ENCODE peak calls at places on chromosomes 16 and 17, in six cellular contexts. P is stomach, J is A549, F is hepatocyte, M is adipocyte, Y is MM.1S. O is an unnamed sample. For H3K4me1, the result is how much of the 10 kb centered on the place peaks cover.

GRCh38 chr16:4407543-4408322 is 8.7 kb downstream of the CORO7 start:
- DNase-seq in P (no peak), J (no peak), F (no peak), M (no peak), Y (no peak), O (no peak)

GRCh38 chr16:21611546-21612384 is 12.4 kb downstream of the METTL9 start:
- DNase-seq in P (no peak), J (no peak), F (no peak), M (peak), Y (no peak), O (no peak)

GRCh38 chr17:50274142-50274944 is at the start of gene TMEM92:
- DNase-seq in P (peak), J (peak), F (peak), M (no peak), Y (no peak), O (no peak)

GRCh38 chr17:21511368-21512195 is 135.4 kb downstream of the KCNJ12 start:
- DNase-seq in P (peak), J (peak), F (peak), M (peak), Y (peak), O (peak)

GRCh38 chr17:27473748-27474609 is 17.7 kb downstream of the KSR1 start:
- DNase-seq in P (peak), J (no peak), F (peak), M (no peak), Y (peak), O (no peak)

GRCh38 chr17:41520821-41521521 is 2.3 kb upstream of the KRT15 start:
- DNase-seq in P (no peak), J (no peak), F (peak), M (no peak), Y (no peak), O (no peak)

GRCh38 chr17:77690271-77691161 is 268.0 kb upstream of the TNRC6C start:
- DNase-seq in P (no peak), J (no peak), F (peak), M (peak), Y (peak), O (no peak)

GRCh38 chr17:83100853-83101391 is 21.5 kb downstream of the METRNL start:
- DNase-seq in P (no peak), J (no peak), F (peak), M (no peak), Y (peak), O (no peak)

GRCh38 chr16:47034455-47034854 is 61.0 kb upstream of the DNAJA2 start:
- DNase-seq in P (no peak), J (no peak), F (no peak), M (no peak), Y (no peak), O (no peak)

GRCh38 chr16:2323701-2324100 is 16.8 kb downstream of the ABCA3 start:
- DNase-seq in P (no peak), J (no peak), F (no peak), M (no peak), Y (no peak), O (no peak)

GRCh38 chr16:684961-685696 is 995 bp upstream of the JMJD8 start:
- DNase-seq in P (no peak), J (no peak), F (no peak), M (no peak), Y (no peak), O (no peak)

GRCh38 chr16:57892447-57893096 is 78.4 kb downstream of the CNGB1 start:
- DNase-seq in P (peak), J (peak), F (no peak), M (no peak), Y (no peak), O (no peak)

GRCh38 chr16:23801387-23801786 is 34.4 kb upstream of the PRKCB start:
- DNase-seq in P (peak), J (peak), F (peak), M (peak), Y (peak), O (peak)

GRCh38 chr17:39981207-39982068 is 831 bp downstream of the PSMD3 start:
- DNase-seq in P (no peak), J (no peak), F (peak), M (peak), Y (no peak), O (no peak)

GRCh38 chr17:72143245-72143644 is 22.4 kb downstream of the SOX9 start:
- DNase-seq in P (no peak), J (no peak), F (no peak), M (no peak), Y (no peak), O (no peak)

GRCh38 chr16:66366433-66367299 is at the start of gene CDH5:
- DNase-seq in P (no peak), J (no peak), F (no peak), M (no peak), Y (no peak), O (no peak)

GRCh38 chr17:35761601-35762000 is 914 bp downstream of the C17orf50 start:
- DNase-seq in P (no peak), J (no peak), F (no peak), M (no peak), Y (no peak), O (no peak)
- H3K4me1 ChIP-seq in P (under half), J (under half), F (under half), M (under half), Y (under half), O (under half)

GRCh38 chr16:50468749-50469078 is 79.5 kb upstream of the NKD1 start:
- DNase-seq in P (no peak), J (no peak), F (no peak), M (no peak), Y (no peak), O (no peak)
- H3K4me3 ChIP-seq in P (no peak), J (no peak), F (no peak), M (no peak), Y (no peak), O (no peak)

DNA sequence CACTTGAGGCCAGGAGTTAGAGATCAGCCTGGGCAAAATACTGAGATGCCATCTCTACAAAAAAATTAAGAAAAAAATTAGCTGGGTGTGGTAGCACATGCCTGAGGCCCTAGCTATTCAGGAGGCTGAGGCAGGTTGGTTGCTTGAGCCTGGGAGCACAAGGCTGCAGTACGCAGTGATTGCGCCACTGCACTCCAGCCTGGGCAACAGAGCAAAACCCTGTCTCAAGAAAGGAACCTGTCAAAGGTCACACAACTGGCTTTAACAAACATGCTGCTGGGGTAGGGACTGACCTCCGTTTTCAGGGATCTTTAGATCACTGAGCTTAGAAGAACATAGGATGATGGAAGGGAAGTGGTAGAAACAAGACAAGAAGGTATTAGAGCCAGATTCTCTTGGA is 95.0 kb downstream of the IRX3 start:
- DNase-seq in P (no peak), J (no peak), F (no peak), M (no peak), Y (no peak), O (no peak)
- H3K4me1 ChIP-seq in P (under half), J (under half), F (under half), M (under half), Y (under half), O (under half)

DNA sequence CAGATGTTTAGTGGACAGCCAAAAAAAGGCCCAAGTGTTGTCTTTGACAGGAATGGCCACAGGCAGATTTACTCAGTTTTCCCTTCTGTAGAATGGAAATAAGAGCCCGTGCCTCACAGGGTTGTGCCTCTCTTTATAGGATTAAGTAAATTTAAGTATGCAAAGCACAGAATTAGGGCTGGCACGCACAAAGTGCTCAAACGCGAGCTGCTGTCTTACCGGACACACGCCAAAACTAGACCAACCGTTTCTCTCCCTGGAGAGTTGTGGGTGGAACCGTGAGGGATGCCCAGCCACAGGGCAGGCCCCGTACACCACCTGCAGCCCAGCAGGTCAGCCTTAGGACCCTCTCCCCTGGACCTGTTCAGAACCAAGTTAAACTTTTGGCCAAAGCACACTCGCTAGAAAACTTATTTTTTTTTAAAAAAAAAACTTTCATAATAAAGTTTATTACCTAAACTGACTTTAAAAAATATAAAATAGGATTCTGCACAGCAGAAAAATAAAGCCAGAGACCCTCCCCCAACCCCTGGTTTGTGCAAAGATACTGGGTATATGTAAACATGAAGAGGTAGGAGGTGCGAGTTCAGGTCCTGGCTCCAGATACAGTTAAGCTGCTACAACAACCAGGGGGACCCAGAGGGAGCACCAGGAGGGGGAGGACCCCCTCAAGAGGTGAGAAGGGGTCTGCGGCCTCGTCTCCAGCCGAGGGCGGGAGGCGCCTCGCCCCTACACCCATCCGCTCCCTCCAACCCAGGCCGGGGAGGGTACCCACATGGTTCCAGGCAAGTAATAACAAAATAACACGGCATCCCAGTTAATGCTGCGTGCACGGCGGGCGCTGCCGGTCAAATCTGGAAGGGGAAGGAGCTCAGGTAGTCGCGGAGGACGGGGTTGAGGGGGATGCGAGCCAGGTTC is 1.8 kb downstream of the SOCS1 start:
- DNase-seq in P (no peak), J (no peak), F (no peak), M (peak), Y (no peak), O (no peak)
- H3K4me3 ChIP-seq in P (peak), J (peak), F (peak), M (peak), Y (peak), O (peak)

GRCh38 chr17:37828313-37829124 is 83.7 kb upstream of the HNF1B start:
- DNase-seq in P (no peak), J (peak), F (no peak), M (peak), Y (no peak), O (no peak)

GRCh38 chr17:37824534-37825485 is 80.0 kb upstream of the HNF1B start:
- DNase-seq in P (no peak), J (peak), F (peak), M (peak), Y (no peak), O (no peak)

GRCh38 chr17:37825851-37826250 is 81.0 kb upstream of the HNF1B start:
- DNase-seq in P (no peak), J (no peak), F (no peak), M (no peak), Y (no peak), O (no peak)

GRCh38 chr17:37827905-37828304 is 83.0 kb upstream of the HNF1B start:
- DNase-seq in P (no peak), J (no peak), F (no peak), M (no peak), Y (no peak), O (no peak)

DNA sequence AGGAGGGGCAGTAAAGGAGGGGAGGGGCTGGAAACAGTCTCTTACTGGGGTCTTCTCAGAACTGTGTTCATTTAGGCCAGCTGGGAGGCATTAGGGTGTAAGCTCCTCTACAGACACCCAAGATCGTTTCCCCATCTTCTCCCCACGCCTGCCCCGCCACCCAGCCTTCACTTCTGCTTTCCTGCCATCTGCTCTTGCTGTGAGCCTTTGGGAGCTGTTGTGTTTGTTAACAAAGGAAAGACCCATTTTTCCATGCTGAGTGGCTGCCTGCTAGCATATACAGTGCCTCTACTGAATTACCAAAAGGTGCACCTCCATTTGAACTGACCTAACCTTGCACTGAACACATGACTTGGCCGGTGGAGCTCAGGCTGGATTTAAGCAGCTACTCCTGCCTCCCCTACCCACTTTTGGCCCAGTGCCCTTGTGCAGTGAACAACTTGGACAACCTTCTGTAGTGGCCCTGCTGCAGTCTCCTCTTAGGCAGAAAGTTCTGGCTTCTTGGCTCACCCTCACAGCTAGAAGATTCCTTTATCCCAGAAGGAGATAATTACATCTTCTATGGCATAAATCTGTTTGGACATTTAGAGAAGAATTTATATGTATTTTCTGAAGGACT is 81.7 kb upstream of the HNF1B start:
- DNase-seq in P (no peak), J (no peak), F (no peak), M (no peak), Y (no peak), O (no peak)
- H3K4me1 ChIP-seq in P (under half), J (under half), F (under half), M (under half), Y (under half), O (under half)

GRCh38 chr16:84881702-84882521 is 62.1 kb downstream of the CRISPLD2 start:
- DNase-seq in P (no peak), J (peak), F (peak), M (peak), Y (no peak), O (peak)
- H3K4me3 ChIP-seq in P (no peak), J (no peak), F (no peak), M (no peak), Y (no peak), O (no peak)

O was measured in thoracic aorta.